ENCODE peak calls at places on chromosomes 1 and 21, in seven cellular contexts. E is HL-60, B is body of pancreas, W is A549, H is RWPE2, X is sigmoid colon, Z is left lung. U is an unnamed sample.

GRCh38 chr1:27166351-27166802 is 11.5 kb upstream of the SLC9A1 start:
- DNase-seq in E (no peak), B (no peak), W (no peak), H (no peak), X (no peak), Z (no peak), U (no peak)

GRCh38 chr21:27693376-27693775 is 726.5 kb upstream of the ADAMTS5 start:
- DNase-seq in E (no peak), B (no peak), W (no peak), H (no peak), X (no peak), Z (no peak), U (no peak)

GRCh38 chr1:52520149-52520548 is 32.7 kb downstream of the TUT4 start:
- DNase-seq in E (no peak), B (no peak), W (no peak), H (no peak), X (no peak), Z (no peak), U (no peak)

GRCh38 chr1:90534116-90534515 is 183.0 kb downstream of the BARHL2 start:
- DNase-seq in E (no peak), B (no peak), W (no peak), H (no peak), X (no peak), Z (no peak), U (no peak)

GRCh38 chr1:165644064-165644735 is 13.2 kb downstream of the MGST3 start:
- DNase-seq in E (no peak), B (no peak), W (no peak), H (no peak), X (no peak), Z (no peak), U (no peak)

GRCh38 chr1:27074175-27074780 is 61.6 kb upstream of the TENT5B start:
- DNase-seq in E (no peak), B (no peak), W (peak), H (no peak), X (no peak), Z (no peak), U (no peak)

GRCh38 chr1:18721066-18721465 is 90.4 kb downstream of the PAX7 start:
- DNase-seq in E (no peak), B (no peak), W (no peak), H (no peak), X (no peak), Z (no peak), U (no peak)

GRCh38 chr1:150259758-150260669 is 2.4 kb downstream of the CA14 start:
- DNase-seq in E (no peak), B (peak), W (no peak), H (peak), X (peak), Z (no peak), U (no peak)

GRCh38 chr1:20477355-20478071 is 8.5 kb downstream of the CAMK2N1 start:
- DNase-seq in E (no peak), B (no peak), W (no peak), H (no peak), X (peak), Z (no peak), U (no peak)

GRCh38 chr1:206021008-206021795 is 2.5 kb downstream of the CTSE start:
- DNase-seq in E (no peak), B (no peak), W (no peak), H (no peak), X (no peak), Z (no peak), U (no peak)

GRCh38 chr1:100794719-100795645 is 75.4 kb downstream of the VCAM1 start:
- DNase-seq in E (no peak), B (no peak), W (no peak), H (no peak), X (no peak), Z (no peak), U (no peak)

GRCh38 chr1:109815809-109816791 is 52.4 kb upstream of the EPS8L3 start:
- DNase-seq in E (peak), B (peak), W (no peak), H (no peak), X (no peak), Z (no peak), U (peak)

GRCh38 chr1:222529181-222529580 is 18.7 kb downstream of the HHIPL2 start:
- DNase-seq in E (no peak), B (no peak), W (no peak), H (no peak), X (no peak), Z (no peak), U (no peak)

GRCh38 chr1:43172532-43172972 is 422 bp downstream of the CFAP57 start:
- DNase-seq in E (peak), B (peak), W (peak), H (peak), X (peak), Z (peak), U (peak)

GRCh38 chr1:209545423-209545822 is 38.1 kb upstream of the CAMK1G start:
- DNase-seq in E (no peak), B (no peak), W (no peak), H (no peak), X (no peak), Z (no peak), U (peak)

GRCh38 chr1:228734881-228735801 is at the start of gene RHOU:
- DNase-seq in E (peak), B (peak), W (peak), H (no peak), X (peak), Z (peak), U (peak)

GRCh38 chr1:1782399-1783221 is 4.3 kb upstream of the NADK start:
- DNase-seq in E (no peak), B (peak), W (peak), H (no peak), X (no peak), Z (peak), U (peak)

GRCh38 chr1:39671433-39671792 is 494 bp downstream of the NT5C1A start:
- DNase-seq in E (no peak), B (peak), W (no peak), H (no peak), X (no peak), Z (no peak), U (no peak)

GRCh38 chr1:18814340-18815202 is 44.9 kb downstream of the TAS1R2 start:
- DNase-seq in E (no peak), B (no peak), W (no peak), H (no peak), X (no peak), Z (no peak), U (no peak)

GRCh38 chr1:200895801-200896570 is 1.3 kb downstream of the INAVA start:
- DNase-seq in E (peak), B (peak), W (no peak), H (no peak), X (no peak), Z (no peak), U (no peak)

GRCh38 chr1:37724575-37724974 is 32.3 kb downstream of the CDCA8 start:
- DNase-seq in E (no peak), B (no peak), W (no peak), H (no peak), X (no peak), Z (no peak), U (no peak)

GRCh38 chr1:156706647-156707008 is 1.2 kb upstream of the CRABP2 start:
- DNase-seq in E (no peak), B (peak), W (no peak), H (no peak), X (peak), Z (no peak), U (no peak)

GRCh38 chr1:27678747-27679146 is 6.8 kb upstream of the IFI6 start:
- DNase-seq in E (no peak), B (no peak), W (no peak), H (no peak), X (no peak), Z (no peak), U (no peak)

GRCh38 chr21:44450999-44451398 is 4.3 kb upstream of the LRRC3 start:
- DNase-seq in E (no peak), B (no peak), W (no peak), H (no peak), X (no peak), Z (no peak), U (no peak)

GRCh38 chr1:218299416-218299815 is 14.3 kb downstream of the RRP15 start:
- DNase-seq in E (no peak), B (no peak), W (peak), H (no peak), X (no peak), Z (no peak), U (no peak)

GRCh38 chr1:200780545-200781444 is 42.1 kb downstream of the CAMSAP2 start:
- DNase-seq in E (no peak), B (no peak), W (no peak), H (no peak), X (no peak), Z (no peak), U (no peak)

GRCh38 chr1:200437556-200438203 is 27.8 kb upstream of the ZNF281 start:
- DNase-seq in E (no peak), B (no peak), W (no peak), H (no peak), X (no peak), Z (no peak), U (no peak)

DNA sequence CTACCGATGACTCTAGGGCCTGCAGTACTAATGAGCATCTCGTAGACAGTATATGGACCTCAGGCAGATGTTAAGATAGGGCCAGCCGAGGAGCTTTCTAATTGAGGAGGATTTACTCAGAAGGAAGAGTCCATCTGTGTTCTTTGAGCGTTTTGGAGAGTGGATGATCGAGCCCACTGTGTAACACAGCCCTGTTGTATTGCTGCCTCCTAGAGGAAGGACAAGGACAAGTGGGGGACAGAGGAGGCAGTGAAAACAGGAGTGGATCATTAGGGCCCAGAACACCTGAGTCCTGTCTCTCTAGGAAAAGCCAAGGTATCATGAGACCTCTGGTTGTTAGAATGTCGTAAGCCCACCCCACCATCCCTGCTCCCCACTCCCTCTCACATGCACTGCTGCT is 62.9 kb downstream of the TBX19 start:
- DNase-seq in E (no peak), B (no peak), W (peak), H (no peak), X (no peak), Z (no peak), U (no peak)
- TF ChIP-seq CTCF in E (no peak), B (no peak), W (peak), H (no peak), X (no peak), Z (no peak), U (no peak)

GRCh38 chr1:36397378-36398230 is at the start of gene LSM10:
- DNase-seq in E (peak), B (peak), W (peak), H (peak), X (peak), Z (peak), U (peak)

GRCh38 chr1:36397083-36397377 is 678 bp downstream of the LSM10 start:
- DNase-seq in E (no peak), B (no peak), W (no peak), H (no peak), X (no peak), Z (no peak), U (no peak)

GRCh38 chr1:36398370-36398977 is 766 bp upstream of the LSM10 start:
- DNase-seq in E (no peak), B (no peak), W (no peak), H (no peak), X (no peak), Z (no peak), U (no peak)

GRCh38 chr1:36393686-36394085 is 4.0 kb downstream of the LSM10 start:
- DNase-seq in E (no peak), B (no peak), W (no peak), H (no peak), X (no peak), Z (no peak), U (no peak)

GRCh38 chr1:36396359-36396758 is 1.3 kb downstream of the LSM10 start:
- DNase-seq in E (no peak), B (no peak), W (no peak), H (no peak), X (no peak), Z (no peak), U (no peak)
- H3K27ac ChIP-seq in E (no peak), B (no peak), W (no peak), H (no peak), X (peak), Z (peak), U (no peak)

GRCh38 chr1:26021647-26022403 is at the start of gene EXTL1:
- DNase-seq in E (no peak), B (no peak), W (no peak), H (no peak), X (no peak), Z (no peak), U (no peak)

GRCh38 chr1:26022404-26022779 is 817 bp downstream of the EXTL1 start:
- DNase-seq in E (no peak), B (no peak), W (no peak), H (no peak), X (no peak), Z (no peak), U (no peak)

GRCh38 chr1:26023826-26024225 is 2.3 kb downstream of the EXTL1 start:
- DNase-seq in E (no peak), B (no peak), W (no peak), H (no peak), X (no peak), Z (no peak), U (no peak)

GRCh38 chr1:26020941-26021646 is 481 bp upstream of the EXTL1 start:
- DNase-seq in E (no peak), B (no peak), W (no peak), H (no peak), X (no peak), Z (no peak), U (no peak)

GRCh38 chr1:26022994-26023393 is 1.4 kb downstream of the EXTL1 start:
- DNase-seq in E (no peak), B (no peak), W (no peak), H (no peak), X (no peak), Z (no peak), U (no peak)
- H3K4me3 ChIP-seq in E (no peak), B (no peak), W (no peak), H (no peak), X (no peak), Z (no peak), U (no peak)

GRCh38 chr1:234605983-234606730 is 3.8 kb downstream of the IRF2BP2 start:
- DNase-seq in E (peak), B (peak), W (peak), H (no peak), X (no peak), Z (peak), U (no peak)
- TF ChIP-seq CTCF in E (no peak), B (peak), W (peak), H (no peak), X (no peak), Z (no peak), U (no peak)

GRCh38 chr1:93588206-93588605 is 93.4 kb downstream of the BCAR3 start:
- DNase-seq in E (no peak), B (no peak), W (no peak), H (no peak), X (peak), Z (no peak), U (no peak)

GRCh38 chr1:93591833-93592635 is 89.6 kb downstream of the BCAR3 start:
- DNase-seq in E (no peak), B (peak), W (peak), H (no peak), X (peak), Z (no peak), U (no peak)

GRCh38 chr1:93587354-93587753 is 94.3 kb downstream of the BCAR3 start:
- DNase-seq in E (no peak), B (no peak), W (no peak), H (no peak), X (no peak), Z (no peak), U (no peak)

GRCh38 chr1:93591291-93591832 is 90.3 kb downstream of the BCAR3 start:
- DNase-seq in E (no peak), B (peak), W (peak), H (no peak), X (no peak), Z (no peak), U (no peak)

DNA sequence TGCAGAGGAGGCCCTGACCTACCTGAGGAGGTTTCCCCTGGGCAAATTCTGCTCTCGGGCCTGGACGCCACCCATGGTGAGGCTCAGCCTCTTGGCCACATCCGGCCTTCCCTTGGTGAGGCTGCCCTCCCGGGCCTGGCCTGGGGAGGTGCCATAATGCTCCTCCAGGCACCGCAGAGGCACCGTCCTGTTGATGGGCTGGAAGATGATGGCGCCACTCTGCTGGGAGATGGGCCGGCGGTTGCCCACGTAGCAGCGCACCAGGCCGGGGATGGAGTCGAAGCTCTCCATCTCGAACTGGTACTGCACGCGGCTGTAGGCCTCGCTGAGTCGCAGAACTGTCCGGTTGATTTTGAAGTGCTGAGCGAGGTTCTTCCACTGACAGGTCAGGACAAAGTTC is 92.7 kb downstream of the BCAR3 start:
- DNase-seq in E (no peak), B (no peak), W (no peak), H (no peak), X (no peak), Z (no peak), U (no peak)
- H3K27ac ChIP-seq in E (no peak), B (no peak), W (no peak), H (peak), X (no peak), Z (no peak), U (no peak)

U was measured in coronary artery.